ENCODE peak calls at places on chromosomes 3 and 15, in seven cellular contexts. F, U, A, X, H, B and J are unnamed samples.

GRCh38 chr15:88243895-88244787 is 12.4 kb downstream of the NTRK3 start:
- DNase-seq in F (no peak), U (peak; percentile 71), A (no peak), X (no peak), H (peak; percentile 62), B (peak; percentile 28), J (no peak)

GRCh38 chr3:46393554-46394434 is 13.1 kb downstream of the CCR5AS start:
- DNase-seq in F (no peak), U (peak; percentile 32), A (no peak), X (no peak), H (no peak), B (no peak), J (no peak)

GRCh38 chr3:172622916-172623700 is 87.8 kb downstream of the NCEH1 start:
- DNase-seq in F (no peak), U (peak; percentile 83), A (peak; percentile 89), X (peak; percentile 38), H (peak; percentile 41), B (no peak), J (no peak)

GRCh38 chr3:175948041-175948440 is 1088.9 kb downstream of the NAALADL2 start:
- DNase-seq in F (no peak), U (no peak), A (no peak), X (no peak), H (no peak), B (no peak), J (no peak)

GRCh38 chr15:35713733-35714132 is 167.8 kb upstream of the DPH6 start:
- DNase-seq in F (no peak), U (no peak), A (no peak), X (no peak), H (no peak), B (no peak), J (no peak)

GRCh38 chr15:38247336-38247735 is 5.3 kb upstream of the SPRED1 start:
- DNase-seq in F (no peak), U (no peak), A (no peak), X (no peak), H (no peak), B (no peak), J (no peak)

GRCh38 chr3:112512320-112512719 is 13.0 kb upstream of the BTLA start:
- DNase-seq in F (no peak), U (peak; percentile 56), A (no peak), X (no peak), H (no peak), B (no peak), J (no peak)

GRCh38 chr3:146646251-146646650 is 41.1 kb upstream of the PLSCR5 start:
- DNase-seq in F (no peak), U (no peak), A (no peak), X (no peak), H (no peak), B (no peak), J (no peak)

GRCh38 chr3:134198414-134198813 is 52.2 kb downstream of the RYK start:
- DNase-seq in F (no peak), U (no peak), A (no peak), X (no peak), H (no peak), B (no peak), J (no peak)

GRCh38 chr3:122941233-122942206 is 86.0 kb downstream of the SEMA5B start:
- DNase-seq in F (no peak), U (no peak), A (no peak), X (no peak), H (no peak), B (no peak), J (no peak)

GRCh38 chr15:67969892-67970291 is 84.2 kb upstream of the PIAS1 start:
- DNase-seq in F (no peak), U (no peak), A (no peak), X (no peak), H (no peak), B (no peak), J (no peak)

GRCh38 chr15:67973846-67974245 is 80.3 kb upstream of the PIAS1 start:
- DNase-seq in F (no peak), U (no peak), A (no peak), X (no peak), H (no peak), B (no peak), J (no peak)

GRCh38 chr15:67972377-67972776 is 81.7 kb upstream of the PIAS1 start:
- DNase-seq in F (no peak), U (no peak), A (no peak), X (no peak), H (no peak), B (no peak), J (no peak)

GRCh38 chr15:67968564-67969440 is 85.3 kb upstream of the PIAS1 start:
- DNase-seq in F (no peak), U (peak; percentile 15), A (no peak), X (no peak), H (no peak), B (no peak), J (no peak)

GRCh38 chr15:67967871-67968423 is 86.2 kb upstream of the PIAS1 start:
- DNase-seq in F (no peak), U (peak; percentile 91), A (no peak), X (peak; percentile 76), H (peak; percentile 81), B (no peak), J (peak; percentile 94)
- TF ChIP-seq POLR2AphosphoS5 in F (no peak), U (peak; percentile 60), A (peak; percentile 49), X (no peak), H (no peak), B (no peak), J (no peak)

DNA sequence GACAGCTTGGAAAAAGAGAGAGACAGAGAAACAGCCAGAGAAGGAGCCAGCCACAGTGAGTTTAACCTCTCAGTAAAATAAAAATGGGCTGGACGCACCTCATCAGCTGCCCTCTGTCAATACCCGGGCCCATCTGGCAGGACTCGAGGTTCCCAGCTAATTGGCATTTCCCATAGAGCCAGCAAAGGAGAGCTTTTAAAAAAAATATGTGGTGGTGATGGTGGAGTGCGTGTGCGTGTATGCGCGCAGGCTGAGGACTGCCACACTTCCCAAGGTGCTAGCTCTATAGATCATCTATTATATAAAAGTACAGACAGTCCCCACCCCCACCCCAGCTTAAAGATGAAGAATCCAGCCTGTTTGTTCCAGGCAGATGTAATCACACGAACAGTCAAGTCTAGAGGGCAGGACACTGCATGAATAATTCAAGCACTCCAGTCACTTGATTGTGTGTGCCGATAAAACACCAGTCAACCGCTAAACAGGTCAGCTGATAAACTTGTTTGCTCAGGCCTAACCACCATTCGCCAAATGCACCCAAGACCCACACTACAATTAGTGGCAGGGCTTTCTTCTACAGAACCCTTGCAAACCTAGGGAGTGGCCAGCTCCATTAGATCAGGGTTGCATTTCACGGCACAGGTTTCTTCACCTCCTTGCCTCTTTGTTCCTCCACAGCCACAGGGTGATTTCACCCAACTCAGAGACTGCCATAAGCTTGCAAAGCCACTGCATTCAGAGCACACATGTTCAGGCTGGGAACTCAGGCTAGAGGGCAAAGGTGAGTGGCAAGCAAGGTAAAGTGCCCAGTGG is 5.9 kb downstream of the TLE3 start:
- DNase-seq in F (no peak), U (no peak), A (no peak), X (peak; percentile 67), H (peak; percentile 81), B (peak; percentile 60), J (peak; percentile 25)
- H3K27ac ChIP-seq in F (no peak overlapping the region), U (no peak overlapping the region), A (peak overlapping the region; percentile 28), X (peak overlapping the region; percentile 96), H (no peak overlapping the region), B (no peak overlapping the region), J (no peak overlapping the region)

GRCh38 chr3:120147072-120147871 is 53.0 kb upstream of the GSK3B start:
- DNase-seq in F (no peak), U (peak; percentile 65), A (no peak), X (peak; percentile 70), H (no peak), B (peak; percentile 39), J (no peak)
- TF ChIP-seq POLR2AphosphoS5 in F (no peak), U (no peak), A (no peak), X (peak; percentile 47), H (no peak), B (no peak), J (no peak)

GRCh38 chr3:119831941-119832371 is 50.1 kb downstream of the NR1I2 start:
- DNase-seq in F (no peak), U (no peak), A (no peak), X (no peak), H (no peak), B (no peak), J (no peak)
- H3K27ac ChIP-seq in F (no peak overlapping the region), U (peak overlapping the region; percentile 50), A (no peak overlapping the region), X (no peak overlapping the region), H (no peak overlapping the region), B (no peak overlapping the region), J (no peak overlapping the region)

GRCh38 chr15:92968926-92969664 is 69.0 kb downstream of the CHD2 start:
- DNase-seq in F (no peak), U (no peak), A (no peak), X (no peak), H (no peak), B (no peak), J (no peak)

GRCh38 chr15:92962914-92963313 is 62.8 kb downstream of the CHD2 start:
- DNase-seq in F (no peak), U (no peak), A (no peak), X (no peak), H (no peak), B (no peak), J (no peak)

GRCh38 chr15:92959219-92959618 is 59.1 kb downstream of the CHD2 start:
- DNase-seq in F (no peak), U (no peak), A (no peak), X (no peak), H (no peak), B (no peak), J (no peak)

GRCh38 chr15:92960996-92961681 is 61.0 kb downstream of the CHD2 start:
- DNase-seq in F (no peak), U (no peak), A (no peak), X (no peak), H (no peak), B (no peak), J (no peak)

GRCh38 chr15:92963794-92964193 is 63.7 kb downstream of the CHD2 start:
- DNase-seq in F (no peak), U (no peak), A (no peak), X (no peak), H (no peak), B (no peak), J (no peak)
- TF ChIP-seq POLR2AphosphoS5 in F (no peak), U (no peak), A (no peak), X (no peak), H (no peak), B (no peak), J (no peak)

GRCh38 chr15:84818221-84819131 is 1.3 kb downstream of the ALPK3 start:
- DNase-seq in F (no peak), U (peak; percentile 82), A (no peak), X (no peak), H (peak; percentile 51), B (peak; percentile 74), J (no peak)
- H3K27ac ChIP-seq in F (no peak overlapping the region), U (peak overlapping the region; percentile 78), A (peak overlapping the region; percentile 85), X (peak overlapping the region; percentile 72), H (no peak overlapping the region), B (peak overlapping the region; percentile 28), J (peak overlapping the region; percentile 81)

DNA sequence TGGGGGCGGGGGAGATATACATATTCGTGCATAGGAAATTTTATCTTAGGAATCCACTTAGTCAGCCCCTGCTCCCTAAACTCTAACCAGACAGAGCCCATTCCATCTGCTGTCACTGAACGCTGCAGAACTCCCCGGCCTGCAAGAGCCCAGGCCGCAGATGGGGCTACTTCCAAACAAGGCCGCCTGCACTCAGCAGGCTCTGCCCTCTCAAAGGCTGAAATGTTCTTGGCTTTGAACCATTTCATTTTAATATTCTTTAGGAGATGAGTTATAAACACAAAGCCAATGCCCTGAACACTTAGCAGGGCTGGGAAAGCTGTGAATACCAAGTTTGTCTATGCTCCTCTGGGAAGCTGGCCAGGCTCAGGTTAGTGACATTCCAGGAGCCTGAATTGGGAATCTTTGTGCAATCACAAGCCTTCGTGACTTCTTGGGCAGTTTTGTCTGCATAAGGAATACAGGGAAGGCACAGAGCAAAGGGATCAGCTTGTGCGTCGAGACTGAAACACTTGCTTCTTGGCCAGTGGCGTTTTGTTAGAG is 65.0 kb downstream of the SYNM start:
- DNase-seq in F (no peak), U (no peak), A (peak; percentile 93), X (no peak), H (no peak), B (no peak), J (no peak)
- TF ChIP-seq POLR2AphosphoS5 in F (no peak), U (no peak), A (peak; percentile 95), X (peak; percentile 69), H (no peak), B (no peak), J (no peak)